ENCODE peak calls at places on chromosomes 1 and 21, in seven cellular contexts. N, O, Q, A, U, C and I are unnamed samples.
A peak's percentile ranks its signal among the peaks of the same experiment; 100 is the strongest.

GRCh38 chr1:77652179-77652745 is 30.2 kb downstream of the ZZZ3 start:
- DNase-seq in A (no peak), Q (no peak), O (peak; percentile 58), C (no peak), N (no peak), U (no peak), I (no peak)

GRCh38 chr1:68043443-68044090 is 6.9 kb downstream of the DIRAS3 start:
- DNase-seq in Q (no peak), C (no peak), O (no peak), N (no peak), A (no peak), U (no peak), I (no peak)

GRCh38 chr1:52920791-52921291 is 699 bp downstream of the ECHDC2 start:
- DNase-seq in A (no peak), O (peak; percentile 35), Q (no peak), U (no peak), N (no peak), C (no peak), I (peak; percentile 3)

GRCh38 chr1:200379431-200379755 is 30.4 kb downstream of the ZNF281 start:
- DNase-seq in U (peak; percentile 66), N (no peak), Q (no peak), O (peak; percentile 97), C (no peak), A (no peak), I (no peak)

GRCh38 chr1:15277933-15278332 is 30.9 kb downstream of the FHAD1 start:
- DNase-seq in O (no peak), U (no peak), N (no peak), Q (no peak), C (no peak), A (no peak), I (no peak)

GRCh38 chr1:210269981-210270380 is 37.4 kb downstream of the SERTAD4 start:
- DNase-seq in U (no peak), Q (no peak), C (no peak), N (no peak), O (no peak), A (no peak), I (no peak)

GRCh38 chr1:33943978-33944377 is 80.1 kb downstream of the HMGB4 start:
- DNase-seq in N (no peak), A (no peak), O (peak; percentile 34), U (no peak), C (no peak), Q (no peak), I (no peak)

GRCh38 chr1:44805311-44806024 is 1.7 kb downstream of the DYNLT4 start:
- DNase-seq in N (no peak), A (no peak), Q (no peak), U (no peak), C (no peak), O (no peak), I (no peak)

GRCh38 chr21:45643021-45643980 is at the start of gene PCBP3:
- DNase-seq in Q (peak; percentile 96), O (peak; percentile 91), U (peak; percentile 90), C (peak; percentile 80), A (peak; percentile 90), N (peak; percentile 95), I (peak; percentile 86)

GRCh38 chr1:21898326-21899155 is 38.6 kb downstream of the HSPG2 start:
- DNase-seq in U (peak; percentile 85), Q (no peak), C (no peak), A (no peak), O (peak; percentile 34), N (no peak), I (peak; percentile 85)

GRCh38 chr1:2214541-2215241 is 13.4 kb upstream of the SKI start:
- DNase-seq in U (no peak), C (no peak), A (no peak), O (no peak), N (no peak), Q (no peak), I (no peak)

GRCh38 chr1:960371-961131 is at the start of gene KLHL17:
- DNase-seq in A (peak; percentile 70), Q (peak; percentile 52), C (peak; percentile 77), O (peak; percentile 72), N (peak; percentile 47), U (peak; percentile 65), I (peak; percentile 43)

GRCh38 chr1:204345941-204346678 is 13.6 kb downstream of the PLEKHA6 start:
- DNase-seq in N (no peak), Q (no peak), U (no peak), A (no peak), C (no peak), O (no peak), I (no peak)

GRCh38 chr1:44012941-44013609 is 18.2 kb downstream of the SLC6A9 start:
- DNase-seq in Q (no peak), N (no peak), U (no peak), O (no peak), C (no peak), A (no peak), I (no peak)

GRCh38 chr1:244163861-244164562 is 112.9 kb downstream of the ZBTB18 start:
- DNase-seq in Q (no peak), C (no peak), O (peak; percentile 98), U (peak; percentile 98), A (no peak), N (no peak), I (peak; percentile 95)

GRCh38 chr1:20153000-20153418 is 13.9 kb downstream of the PLA2G2F start:
- DNase-seq in A (no peak), O (no peak), N (no peak), U (no peak), C (no peak), Q (no peak), I (no peak)

GRCh38 chr21:42688226-42688840 is 34.9 kb downstream of the PDE9A start:
- DNase-seq in N (no peak), U (no peak), C (no peak), Q (no peak), A (no peak), O (no peak), I (no peak)

GRCh38 chr1:45037456-45037855 is 25.4 kb downstream of the UROD start:
- DNase-seq in A (no peak), C (no peak), Q (no peak), N (no peak), U (no peak), O (peak; percentile 16), I (no peak)

GRCh38 chr1:156969496-156969895 is 49.1 kb downstream of the LRRC71 start:
- DNase-seq in Q (no peak), N (no peak), C (no peak), U (no peak), A (no peak), O (no peak), I (no peak)